ENCODE peak calls at places on chromosomes 6 and 20, in nine cellular contexts. G, R, O, T, H, M, W, A and Y are unnamed samples.

GRCh38 chr6:168968228-168968627 is 285.4 kb downstream of the THBS2 start:
- DNase-seq in M (peak), A (no peak), O (peak), G (peak), W (no peak), R (peak), H (peak), T (no peak), Y (no peak)

GRCh38 chr20:63114693-63115069 is 101.2 kb downstream of the YTHDF1 start:
- DNase-seq in A (no peak), R (no peak), H (no peak), O (no peak), W (no peak), M (no peak), T (no peak), G (no peak), Y (no peak)

GRCh38 chr6:54085526-54085925 is 25.7 kb upstream of the MLIP start:
- DNase-seq in R (no peak), M (peak), O (no peak), G (peak), H (peak), W (no peak), A (no peak), T (no peak), Y (no peak)

GRCh38 chr6:160974304-160974771 is 17.2 kb upstream of the MAP3K4 start:
- DNase-seq in G (peak), W (no peak), T (no peak), R (no peak), H (peak), A (no peak), M (peak), O (no peak), Y (no peak)

GRCh38 chr20:49724637-49725606 is 11.2 kb upstream of the B4GALT5 start:
- DNase-seq in M (peak), T (no peak), G (peak), A (no peak), H (no peak), R (peak), W (no peak), O (no peak), Y (peak)

GRCh38 chr20:61989741-61990140 is 75.9 kb downstream of the TAF4 start:
- DNase-seq in G (no peak), R (no peak), M (no peak), T (no peak), O (peak), H (no peak), A (no peak), W (peak), Y (no peak)

GRCh38 chr6:106128981-106129761 is 43.0 kb downstream of the PRDM1 start:
- DNase-seq in A (peak), O (no peak), R (no peak), G (no peak), M (peak), H (peak), T (no peak), W (no peak), Y (no peak)

GRCh38 chr20:396252-396618 is 11.9 kb upstream of the RBCK1 start:
- DNase-seq in W (no peak), M (no peak), A (no peak), O (no peak), H (no peak), T (no peak), G (no peak), R (no peak), Y (no peak)

GRCh38 chr6:125867483-125867935 is 76.7 kb downstream of the NCOA7 start:
- DNase-seq in A (peak), G (no peak), M (peak), H (peak), T (no peak), W (no peak), R (no peak), O (no peak), Y (no peak)

GRCh38 chr20:44115181-44115580 is 71.8 kb downstream of the JPH2 start:
- DNase-seq in R (no peak), T (no peak), M (no peak), O (no peak), W (no peak), G (no peak), A (no peak), H (no peak), Y (no peak)

GRCh38 chr6:8549381-8549780 is 114.0 kb upstream of the SLC35B3 start:
- DNase-seq in W (no peak), O (no peak), A (no peak), T (no peak), G (no peak), M (no peak), R (no peak), H (no peak), Y (no peak)

GRCh38 chr6:131761061-131761761 is 46.6 kb upstream of the ENPP1 start:
- DNase-seq in T (no peak), O (no peak), G (no peak), H (peak), A (peak), M (peak), R (no peak), W (no peak), Y (no peak)

GRCh38 chr20:46630336-46630735 is 20.9 kb downstream of the SLC13A3 start:
- DNase-seq in R (no peak), W (no peak), A (no peak), T (no peak), G (no peak), O (no peak), H (no peak), M (no peak), Y (no peak)
- H3K4me3 ChIP-seq in R (no peak), W (no peak), A (no peak), T (no peak), G (no peak), O (no peak), H (no peak), M (no peak), Y (no peak)

GRCh38 chr6:65708162-65708561 is 1.1 kb upstream of the EYS start:
- DNase-seq in T (no peak), H (no peak), M (no peak), W (no peak), A (no peak), R (no peak), G (no peak), O (no peak), Y (no peak)
- H3K4me3 ChIP-seq in T (no peak), H (no peak), M (no peak), W (no peak), A (no peak), R (no peak), G (no peak), O (no peak), Y (no peak)

GRCh38 chr6:156887623-156888269 is 110.6 kb downstream of the ARID1B start:
- DNase-seq in W (no peak), T (no peak), O (no peak), H (no peak), A (no peak), M (no peak), R (no peak), G (no peak), Y (no peak)

GRCh38 chr6:156884306-156884705 is 107.1 kb downstream of the ARID1B start:
- DNase-seq in H (no peak), M (no peak), T (no peak), G (no peak), R (no peak), O (no peak), A (no peak), W (no peak), Y (no peak)

GRCh38 chr6:156883497-156884252 is 106.5 kb downstream of the ARID1B start:
- DNase-seq in H (no peak), R (no peak), O (peak), G (no peak), M (no peak), T (no peak), A (no peak), W (no peak), Y (no peak)

GRCh38 chr6:156885562-156885961 is 108.4 kb downstream of the ARID1B start:
- DNase-seq in R (no peak), A (no peak), W (no peak), O (no peak), T (no peak), H (no peak), G (no peak), M (no peak), Y (no peak)

GRCh38 chr6:156886409-156886808 is 109.2 kb downstream of the ARID1B start:
- DNase-seq in W (no peak), T (no peak), A (no peak), R (no peak), H (no peak), M (no peak), G (peak), O (no peak), Y (no peak)
- H3K4me3 ChIP-seq in W (no peak), T (no peak), A (no peak), R (no peak), H (no peak), M (no peak), G (no peak), O (no peak), Y (no peak)

GRCh38 chr6:140079328-140079727 is 704.9 kb upstream of the CITED2 start:
- DNase-seq in W (no peak), A (no peak), R (no peak), M (no peak), H (no peak), T (peak), O (no peak), G (peak), Y (peak)
- H3K4me3 ChIP-seq in W (no peak), A (no peak), R (no peak), M (no peak), H (no peak), T (no peak), O (no peak), G (peak), Y (no peak)

DNA sequence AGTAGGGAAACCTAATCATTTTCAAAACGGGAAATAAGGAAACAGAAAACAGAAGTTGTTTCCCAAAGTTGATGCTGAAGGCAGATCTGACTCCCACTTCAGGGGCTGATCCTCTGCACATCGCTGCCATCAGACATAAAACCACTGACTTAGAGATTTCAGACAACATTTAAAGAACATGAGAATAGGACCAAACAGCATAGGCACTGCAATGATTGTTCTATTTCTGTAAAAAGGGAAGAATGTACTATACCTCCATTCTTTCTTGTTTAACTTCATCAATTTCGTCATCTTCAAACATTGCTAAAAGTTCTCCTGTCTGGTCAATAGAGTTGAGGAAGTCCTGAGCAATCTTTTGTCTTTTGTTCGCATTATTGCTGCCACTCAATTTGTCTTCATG is 324.7 kb upstream of the RUNX2 start:
- DNase-seq in O (no peak), G (no peak), H (no peak), W (no peak), M (no peak), R (no peak), A (no peak), T (no peak), Y (no peak)
- H3K4me3 ChIP-seq in O (no peak), G (no peak), H (no peak), W (no peak), M (no peak), R (no peak), A (no peak), T (no peak), Y (no peak)

GRCh38 chr6:24911983-24912382 is 23.8 kb downstream of the RIPOR2 start:
- DNase-seq in G (no peak), W (no peak), O (no peak), H (no peak), A (no peak), R (no peak), M (no peak), T (no peak), Y (no peak)
- H3K4me3 ChIP-seq in G (no peak), W (peak), O (peak), H (peak), A (no peak), R (no peak), M (peak), T (peak), Y (no peak)

DNA sequence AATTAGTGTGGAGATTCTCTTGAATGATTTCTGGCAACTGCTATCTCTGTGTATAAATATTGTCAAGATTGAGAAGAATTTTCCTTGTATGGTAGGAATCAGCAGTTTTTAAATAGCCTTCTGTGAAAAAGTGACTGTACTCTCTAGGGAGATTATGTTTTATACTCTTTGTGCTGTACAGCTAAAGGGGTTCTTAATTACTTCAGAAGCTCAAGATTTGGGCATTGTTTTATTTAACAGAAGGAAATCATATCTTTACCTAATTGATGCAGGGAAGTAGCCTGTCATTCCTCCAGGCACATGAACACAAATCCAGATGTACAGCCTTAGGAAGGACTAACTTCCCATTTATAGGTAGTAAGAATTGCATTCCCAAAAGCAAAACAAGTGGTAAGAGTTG is 1.3 kb downstream of the CALHM5 start:
- DNase-seq in A (no peak), M (no peak), O (no peak), R (no peak), W (no peak), H (no peak), T (no peak), G (no peak), Y (no peak)
- H3K4me3 ChIP-seq in A (peak), M (peak), O (no peak), R (peak), W (peak), H (peak), T (no peak), G (peak), Y (no peak)

DNA sequence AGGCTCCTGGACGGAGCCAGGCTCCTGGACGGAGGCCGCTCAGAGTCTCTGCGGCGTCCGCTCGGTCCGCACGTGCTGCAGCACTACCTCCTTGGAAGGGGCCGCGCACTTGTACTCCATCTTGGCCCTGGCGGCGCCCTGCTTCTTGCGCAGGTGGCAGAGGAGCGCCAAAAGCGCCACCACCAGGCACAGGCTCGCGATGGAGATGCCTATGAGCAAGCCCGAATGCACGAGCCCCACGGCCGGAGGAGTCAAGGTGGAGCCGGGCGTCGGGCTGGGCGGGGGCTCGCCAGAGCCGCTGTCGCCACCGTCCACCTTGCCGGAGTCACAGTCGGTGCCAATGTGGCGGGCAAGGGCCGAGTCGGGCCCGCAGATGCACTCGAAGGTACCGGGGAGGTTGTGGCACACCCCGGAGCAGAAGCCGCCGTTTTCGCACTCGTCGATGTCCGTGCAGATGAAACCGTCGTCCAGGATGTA is 1.7 kb downstream of the THBD start:
- DNase-seq in A (no peak), W (peak), G (peak), T (no peak), O (no peak), M (no peak), H (no peak), R (no peak), Y (no peak)
- H3K4me3 ChIP-seq in A (no peak), W (peak), G (peak), T (no peak), O (no peak), M (no peak), H (peak), R (peak), Y (peak)

GRCh38 chr20:48273843-48274242 is 488.6 kb upstream of the SULF2 start:
- DNase-seq in R (no peak), T (no peak), H (no peak), M (no peak), G (no peak), A (no peak), O (no peak), W (no peak), Y (no peak)

GRCh38 chr20:48275325-48275724 is 490.0 kb upstream of the SULF2 start:
- DNase-seq in M (no peak), O (no peak), A (no peak), G (no peak), W (no peak), R (no peak), H (no peak), T (no peak), Y (no peak)

GRCh38 chr20:48278961-48279481 is 493.7 kb upstream of the SULF2 start:
- DNase-seq in G (peak), T (no peak), M (peak), W (no peak), H (no peak), A (peak), R (no peak), O (no peak), Y (no peak)

DNA sequence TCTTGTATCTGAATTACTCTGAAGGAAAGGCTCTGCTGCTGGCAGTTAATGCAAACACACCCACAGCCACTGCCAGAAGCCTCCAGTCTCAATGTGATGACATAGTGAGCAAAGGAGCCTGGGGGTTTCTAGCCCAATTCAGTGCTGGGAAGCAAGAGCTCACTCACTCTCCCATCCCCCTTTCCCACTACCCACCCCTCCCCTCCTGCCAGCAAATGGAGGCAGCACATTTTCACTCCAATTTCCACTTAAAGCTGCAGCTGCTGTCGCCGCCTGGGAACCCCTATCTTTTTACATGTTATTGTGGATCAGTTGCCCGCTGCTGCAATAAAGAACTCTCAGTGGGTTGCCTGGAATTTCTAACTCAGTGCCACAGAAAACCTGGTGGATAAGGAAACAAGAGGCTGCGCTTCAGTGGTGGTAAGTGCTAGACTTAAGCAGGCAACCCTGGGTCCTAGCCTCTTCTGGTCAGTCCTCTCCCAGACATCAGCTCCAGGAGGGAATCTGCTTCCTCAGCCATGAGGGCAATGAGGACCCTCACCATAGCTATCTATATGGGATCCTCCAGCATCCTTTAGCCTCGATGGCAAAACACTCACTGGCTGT is 490.6 kb upstream of the SULF2 start:
- DNase-seq in G (no peak), M (no peak), W (no peak), T (no peak), A (no peak), H (no peak), R (no peak), O (no peak), Y (no peak)
- H3K4me3 ChIP-seq in G (no peak), M (no peak), W (no peak), T (no peak), A (no peak), H (no peak), R (no peak), O (no peak), Y (no peak)